ENCODE peak calls at places on chromosomes 4 and X, in five cellular contexts. One of them, this sample, is unnamed.

GRCh38 chr4:16714191-16714590 is 184.3 kb downstream of the LDB2 start:
- DNase-seq in lower leg skin: no peak
- DNase-seq in A549: no peak
- DNase-seq in A673: no peak
- DNase-seq in dorsolateral prefrontal cortex: no peak
- DNase-seq in this sample: no peak

GRCh38 chr4:1290165-1290977 is 680 bp downstream of the MAEA start:
- DNase-seq in A673: no peak
- DNase-seq in A549: peak
- DNase-seq in lower leg skin: peak
- DNase-seq in dorsolateral prefrontal cortex: no peak
- DNase-seq in this sample: no peak

GRCh38 chr4:186621959-186622553 is 66.7 kb upstream of the MTNR1A start:
- DNase-seq in A673: no peak
- DNase-seq in dorsolateral prefrontal cortex: no peak
- DNase-seq in lower leg skin: no peak
- DNase-seq in A549: no peak
- DNase-seq in this sample: peak

GRCh38 chr4:81648576-81649272 is 177.0 kb upstream of the RASGEF1B start:
- DNase-seq in lower leg skin: no peak
- DNase-seq in A673: no peak
- DNase-seq in A549: no peak
- DNase-seq in dorsolateral prefrontal cortex: no peak
- DNase-seq in this sample: peak

GRCh38 chrX:55777596-55777995 is 60.0 kb downstream of the RRAGB start:
- DNase-seq in dorsolateral prefrontal cortex: no peak
- DNase-seq in lower leg skin: no peak
- DNase-seq in A673: no peak
- DNase-seq in A549: no peak
- DNase-seq in this sample: no peak

GRCh38 chr4:146638801-146639351 is at the start of gene POU4F2:
- DNase-seq in dorsolateral prefrontal cortex: no peak
- DNase-seq in lower leg skin: no peak
- DNase-seq in A673: peak
- DNase-seq in A549: no peak
- DNase-seq in this sample: no peak

GRCh38 chr4:164876680-164877324 is at the start of gene APELA:
- DNase-seq in dorsolateral prefrontal cortex: no peak
- DNase-seq in A673: peak
- DNase-seq in lower leg skin: no peak
- DNase-seq in A549: no peak
- DNase-seq in this sample: no peak

GRCh38 chrX:78514852-78515251 is 144.3 kb downstream of the RTL3 start:
- DNase-seq in A673: no peak
- DNase-seq in A549: no peak
- DNase-seq in dorsolateral prefrontal cortex: no peak
- DNase-seq in lower leg skin: no peak
- DNase-seq in this sample: no peak

GRCh38 chrX:48833531-48834138 is 1.8 kb downstream of the PCSK1N start:
- DNase-seq in dorsolateral prefrontal cortex: no peak
- DNase-seq in A673: no peak
- DNase-seq in lower leg skin: no peak
- DNase-seq in A549: peak
- DNase-seq in this sample: no peak

GRCh38 chrX:12223650-12224049 is 85.4 kb downstream of the FRMPD4 start:
- DNase-seq in A673: no peak
- DNase-seq in dorsolateral prefrontal cortex: no peak
- DNase-seq in lower leg skin: no peak
- DNase-seq in A549: peak
- DNase-seq in this sample: no peak

GRCh38 chr4:102007959-102008425 is 217.5 kb downstream of the BANK1 start:
- DNase-seq in dorsolateral prefrontal cortex: no peak
- DNase-seq in A549: no peak
- DNase-seq in A673: no peak
- DNase-seq in lower leg skin: no peak
- DNase-seq in this sample: no peak

GRCh38 chr4:62087706-62088105 is 887.6 kb downstream of the ADGRL3 start:
- DNase-seq in dorsolateral prefrontal cortex: no peak
- DNase-seq in A549: no peak
- DNase-seq in A673: no peak
- DNase-seq in lower leg skin: no peak
- DNase-seq in this sample: no peak

GRCh38 chr4:175705407-175705806 is 106.7 kb downstream of the GPM6A start:
- DNase-seq in dorsolateral prefrontal cortex: peak
- DNase-seq in A549: no peak
- DNase-seq in lower leg skin: no peak
- DNase-seq in A673: peak
- DNase-seq in this sample: peak

GRCh38 chr4:87497141-87497540 is 32.0 kb downstream of the SPARCL1 start:
- DNase-seq in A549: peak
- DNase-seq in A673: no peak
- DNase-seq in lower leg skin: no peak
- DNase-seq in dorsolateral prefrontal cortex: no peak
- DNase-seq in this sample: no peak

GRCh38 chrX:13266641-13267420 is 53.0 kb downstream of the ATXN3L start:
- DNase-seq in A673: no peak
- DNase-seq in A549: no peak
- DNase-seq in lower leg skin: no peak
- DNase-seq in dorsolateral prefrontal cortex: no peak
- DNase-seq in this sample: no peak

GRCh38 chrX:129798888-129799287 is 19.1 kb downstream of the SASH3 start:
- DNase-seq in A549: no peak
- DNase-seq in dorsolateral prefrontal cortex: no peak
- DNase-seq in A673: no peak
- DNase-seq in lower leg skin: peak
- DNase-seq in this sample: no peak

GRCh38 chrX:109940411-109940810 is 62.5 kb upstream of the TMEM164 start:
- DNase-seq in dorsolateral prefrontal cortex: no peak
- DNase-seq in lower leg skin: no peak
- DNase-seq in A549: no peak
- DNase-seq in A673: no peak
- DNase-seq in this sample: peak

GRCh38 chrX:70485466-70485865 is 40.8 kb downstream of the DLG3 start:
- DNase-seq in dorsolateral prefrontal cortex: no peak
- DNase-seq in A549: no peak
- DNase-seq in A673: no peak
- DNase-seq in lower leg skin: no peak
- DNase-seq in this sample: no peak

GRCh38 chr4:169203891-169204290 is 66.9 kb downstream of the SH3RF1 start:
- DNase-seq in dorsolateral prefrontal cortex: no peak
- DNase-seq in lower leg skin: no peak
- DNase-seq in A549: no peak
- DNase-seq in A673: no peak
- DNase-seq in this sample: no peak

GRCh38 chr4:88012652-88013051 is 5.2 kb downstream of the PKD2 start:
- DNase-seq in A549: no peak
- DNase-seq in dorsolateral prefrontal cortex: no peak
- DNase-seq in lower leg skin: no peak
- DNase-seq in A673: no peak
- DNase-seq in this sample: no peak

GRCh38 chr4:150010525-150011126 is 67.6 kb upstream of the DCLK2 start:
- DNase-seq in A673: peak
- DNase-seq in A549: peak
- DNase-seq in dorsolateral prefrontal cortex: peak
- DNase-seq in lower leg skin: no peak
- DNase-seq in this sample: peak

DNA sequence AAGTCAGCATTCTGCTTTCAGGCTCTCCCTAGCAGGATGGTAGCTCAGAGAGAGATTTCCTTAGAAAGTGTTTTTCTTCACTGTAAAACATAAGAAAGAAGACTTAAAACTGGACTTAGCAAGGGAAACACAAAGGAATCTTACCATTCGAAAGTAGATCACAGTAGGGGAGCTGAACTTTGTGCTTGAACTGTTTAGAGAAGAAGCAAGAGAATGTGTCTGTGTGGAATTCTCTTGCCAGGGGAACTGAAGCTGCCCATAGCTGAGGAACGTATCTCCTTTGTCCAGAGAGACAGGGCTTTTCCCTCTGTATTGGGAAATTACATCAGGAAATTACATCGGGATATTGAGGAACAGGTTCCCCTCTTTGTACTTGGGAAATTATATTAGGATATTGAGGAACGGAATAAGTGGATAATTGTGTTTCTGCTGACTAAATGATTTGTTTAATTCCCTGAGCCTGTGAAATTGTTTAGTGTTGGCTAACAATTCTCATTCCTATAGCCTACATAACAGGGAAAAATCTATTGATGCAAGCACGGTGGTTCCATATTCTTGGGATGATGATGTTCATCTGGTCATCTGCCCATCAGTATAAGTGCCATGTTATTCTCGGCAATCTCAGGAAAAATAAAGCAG is 21.2 kb downstream of the SRD5A3 start:
- DNase-seq in dorsolateral prefrontal cortex: no peak
- DNase-seq in A673: no peak
- DNase-seq in lower leg skin: no peak
- DNase-seq in A549: no peak
- DNase-seq in this sample: peak
- TF ChIP-seq CTCF in dorsolateral prefrontal cortex: no peak
- TF ChIP-seq CTCF in A673: no peak
- TF ChIP-seq CTCF in lower leg skin: no peak
- TF ChIP-seq CTCF in A549: no peak
- TF ChIP-seq CTCF in this sample: no peak

DNA sequence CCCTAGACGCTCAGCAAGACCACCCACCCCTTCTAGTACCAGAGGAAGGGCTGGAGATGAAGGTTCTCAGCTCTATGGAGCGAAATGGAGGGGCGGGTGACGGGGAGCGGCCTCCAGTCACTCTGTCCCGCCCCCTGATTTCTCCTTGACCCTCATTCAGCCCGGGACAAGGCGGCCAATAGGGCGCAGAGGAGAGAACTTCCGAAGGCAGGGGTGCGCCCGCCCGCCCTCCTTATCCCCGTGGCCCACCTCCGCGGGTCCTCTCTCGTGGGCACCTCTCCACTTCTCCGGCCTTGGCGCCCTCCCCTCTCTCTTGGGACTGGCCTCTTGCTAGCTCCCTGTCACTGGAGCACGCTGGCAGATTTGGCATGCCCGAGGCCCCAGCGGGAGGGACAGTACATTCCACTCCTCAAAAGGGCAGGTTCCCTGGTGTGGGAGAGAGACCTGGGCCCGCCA is 1.1 kb upstream of the SEPTIN6 start:
- DNase-seq in A673: no peak
- DNase-seq in A549: no peak
- DNase-seq in lower leg skin: peak
- DNase-seq in dorsolateral prefrontal cortex: no peak
- DNase-seq in this sample: no peak
- H3K4me3 ChIP-seq in A673: no peak
- H3K4me3 ChIP-seq in A549: no peak
- H3K4me3 ChIP-seq in lower leg skin: no peak
- H3K4me3 ChIP-seq in dorsolateral prefrontal cortex: no peak
- H3K4me3 ChIP-seq in this sample: no peak

DNA sequence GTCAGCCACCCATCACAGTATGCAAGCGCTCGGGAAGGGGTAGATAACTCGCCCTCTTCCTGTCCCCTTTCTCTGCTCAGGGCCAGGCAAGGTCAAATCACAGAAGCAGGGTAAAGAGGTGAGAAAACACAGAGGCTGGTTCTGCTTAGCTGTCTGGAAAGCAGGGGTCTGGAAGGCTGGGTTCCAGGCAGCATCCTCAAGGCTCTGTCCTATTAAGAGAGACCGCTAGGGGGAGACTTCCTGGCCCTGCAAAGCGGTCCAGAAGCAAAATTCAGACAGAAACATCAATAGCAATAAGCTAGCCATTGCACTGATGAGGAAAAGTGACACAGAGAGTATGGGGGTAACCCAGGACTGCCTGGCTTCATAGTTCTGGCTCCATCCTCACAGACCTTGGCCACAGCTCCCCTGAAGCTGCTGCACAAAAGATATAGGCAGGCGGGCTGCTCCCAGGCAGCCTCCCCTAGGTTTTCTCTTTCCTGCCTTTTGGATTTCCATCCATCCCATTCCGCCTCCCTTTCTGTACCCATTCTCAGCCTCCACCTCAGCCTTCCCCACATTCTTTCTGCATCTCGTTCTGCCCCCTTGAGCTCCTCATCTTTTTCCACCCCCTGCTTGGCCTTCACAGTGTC is 308.5 kb downstream of the EVC2 start:
- DNase-seq in A673: peak
- DNase-seq in dorsolateral prefrontal cortex: no peak
- DNase-seq in lower leg skin: no peak
- DNase-seq in A549: peak
- DNase-seq in this sample: peak
- TF ChIP-seq CTCF in A673: peak
- TF ChIP-seq CTCF in dorsolateral prefrontal cortex: peak
- TF ChIP-seq CTCF in lower leg skin: no peak
- TF ChIP-seq CTCF in A549: peak
- TF ChIP-seq CTCF in this sample: peak

GRCh38 chr4:158182736-158183135 is 9.9 kb upstream of the GASK1B start:
- DNase-seq in lower leg skin: peak
- DNase-seq in A549: no peak
- DNase-seq in A673: no peak
- DNase-seq in dorsolateral prefrontal cortex: peak
- DNase-seq in this sample: no peak
- H3K4me3 ChIP-seq in lower leg skin: no peak
- H3K4me3 ChIP-seq in A549: no peak
- H3K4me3 ChIP-seq in A673: no peak
- H3K4me3 ChIP-seq in dorsolateral prefrontal cortex: peak
- H3K4me3 ChIP-seq in this sample: no peak

DNA sequence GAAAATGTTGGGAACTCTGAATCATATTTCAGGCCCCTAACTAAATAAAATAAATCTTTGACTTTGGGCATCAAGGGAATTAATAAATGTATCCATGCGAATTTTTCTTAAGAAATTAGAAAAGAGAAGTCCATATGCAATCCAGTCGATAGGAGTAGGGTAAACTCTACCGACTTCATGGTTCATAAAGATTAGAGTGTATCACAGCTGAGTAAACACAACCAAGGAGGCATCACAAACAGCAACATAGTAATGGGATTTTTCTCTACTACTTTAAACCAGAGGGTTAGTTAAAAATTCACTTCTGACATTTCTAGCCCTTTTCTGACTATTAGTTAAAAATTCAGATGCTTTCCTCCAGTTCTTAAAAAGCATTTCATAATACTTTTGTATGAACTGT is 19.9 kb downstream of the SEPTIN11 start:
- DNase-seq in A549: no peak
- DNase-seq in A673: no peak
- DNase-seq in dorsolateral prefrontal cortex: no peak
- DNase-seq in lower leg skin: no peak
- DNase-seq in this sample: no peak
- TF ChIP-seq CTCF in A549: no peak
- TF ChIP-seq CTCF in A673: no peak
- TF ChIP-seq CTCF in dorsolateral prefrontal cortex: no peak
- TF ChIP-seq CTCF in lower leg skin: no peak
- TF ChIP-seq CTCF in this sample: no peak

GRCh38 chr4:152537881-152538280 is 2.0 kb upstream of the FBXW7 start:
- DNase-seq in lower leg skin: no peak
- DNase-seq in dorsolateral prefrontal cortex: no peak
- DNase-seq in A673: no peak
- DNase-seq in A549: no peak
- DNase-seq in this sample: no peak
- H3K4me3 ChIP-seq in lower leg skin: no peak
- H3K4me3 ChIP-seq in dorsolateral prefrontal cortex: no peak
- H3K4me3 ChIP-seq in A673: no peak
- H3K4me3 ChIP-seq in A549: no peak
- H3K4me3 ChIP-seq in this sample: no peak

GRCh38 chr4:148874331-148874730 is 432.1 kb upstream of the NR3C2 start:
- DNase-seq in A673: peak
- DNase-seq in A549: no peak
- DNase-seq in dorsolateral prefrontal cortex: no peak
- DNase-seq in lower leg skin: no peak
- DNase-seq in this sample: no peak
- TF ChIP-seq CTCF in A673: no peak
- TF ChIP-seq CTCF in A549: no peak
- TF ChIP-seq CTCF in dorsolateral prefrontal cortex: no peak
- TF ChIP-seq CTCF in lower leg skin: no peak
- TF ChIP-seq CTCF in this sample: no peak